ENCODE peak calls at places on chromosomes 6 and 20, in six cellular contexts. Z is uterus, F is body of pancreas, U is esophagus squamous epithelium, B is ovary, L is sigmoid colon. O is an unnamed sample.

GRCh38 chr6:52507557-52508260 is 69.2 kb downstream of the TRAM2 start:
- DNase-seq in Z (no peak), F (peak), U (no peak), B (no peak), L (no peak), O (no peak)

GRCh38 chr6:134983823-134984222 is 33.9 kb upstream of the ALDH8A1 start:
- DNase-seq in Z (no peak), F (no peak), U (no peak), B (no peak), L (no peak), O (no peak)

GRCh38 chr20:17885544-17885943 is 83.0 kb downstream of the SNX5 start:
- DNase-seq in Z (no peak), F (peak), U (no peak), B (no peak), L (peak), O (no peak)

GRCh38 chr6:35906499-35906846 is 14.4 kb downstream of the SRPK1 start:
- DNase-seq in Z (no peak), F (no peak), U (no peak), B (no peak), L (no peak), O (no peak)

GRCh38 chr6:116764557-116764960 is 960 bp downstream of the FAM162B start:
- DNase-seq in Z (peak), F (no peak), U (no peak), B (peak), L (no peak), O (no peak)

GRCh38 chr6:41280658-41281057 is 5.8 kb downstream of the TREM1 start:
- DNase-seq in Z (no peak), F (peak), U (no peak), B (no peak), L (no peak), O (no peak)

GRCh38 chr20:48627737-48628128 is 200.1 kb downstream of the PREX1 start:
- DNase-seq in Z (no peak), F (no peak), U (no peak), B (peak), L (no peak), O (no peak)

GRCh38 chr6:19415605-19416326 is 421.4 kb upstream of the ID4 start:
- DNase-seq in Z (no peak), F (no peak), U (no peak), B (no peak), L (no peak), O (no peak)

GRCh38 chr20:16576219-16576618 is 3.0 kb upstream of the KIF16B start:
- DNase-seq in Z (no peak), F (no peak), U (no peak), B (no peak), L (no peak), O (no peak)

GRCh38 chr6:137805622-137806021 is 61.4 kb upstream of the TNFAIP3 start:
- DNase-seq in Z (peak), F (peak), U (no peak), B (peak), L (no peak), O (peak)

GRCh38 chr20:22700387-22700786 is 116.0 kb upstream of the FOXA2 start:
- DNase-seq in Z (no peak), F (no peak), U (no peak), B (no peak), L (no peak), O (no peak)

GRCh38 chr6:110075406-110075805 is 97.3 kb downstream of the GPR6 start:
- DNase-seq in Z (no peak), F (no peak), U (no peak), B (no peak), L (no peak), O (no peak)

GRCh38 chr20:47095690-47096089 is 201.0 kb downstream of the EYA2 start:
- DNase-seq in Z (no peak), F (no peak), U (no peak), B (no peak), L (no peak), O (no peak)

GRCh38 chr6:5705256-5705655 is 301.5 kb downstream of the NRN1 start:
- DNase-seq in Z (no peak), F (no peak), U (no peak), B (no peak), L (no peak), O (no peak)

GRCh38 chr20:25987073-25987927 is 290.6 kb upstream of the ZNF337 start:
- DNase-seq in Z (peak), F (peak), U (no peak), B (peak), L (no peak), O (peak)

GRCh38 chr20:25991756-25992130 is 295.1 kb upstream of the ZNF337 start:
- DNase-seq in Z (no peak), F (no peak), U (no peak), B (no peak), L (no peak), O (no peak)

GRCh38 chr20:25992146-25992545 is 295.5 kb upstream of the ZNF337 start:
- DNase-seq in Z (no peak), F (no peak), U (no peak), B (no peak), L (no peak), O (no peak)

GRCh38 chr20:25989196-25989595 is 292.5 kb upstream of the ZNF337 start:
- DNase-seq in Z (no peak), F (no peak), U (no peak), B (no peak), L (no peak), O (no peak)

GRCh38 chr20:25991051-25991755 is 294.6 kb upstream of the ZNF337 start:
- DNase-seq in Z (no peak), F (no peak), U (no peak), B (no peak), L (no peak), O (no peak)
- H3K4me3 ChIP-seq in Z (no peak), F (no peak), U (no peak), B (no peak), L (no peak), O (no peak)

DNA sequence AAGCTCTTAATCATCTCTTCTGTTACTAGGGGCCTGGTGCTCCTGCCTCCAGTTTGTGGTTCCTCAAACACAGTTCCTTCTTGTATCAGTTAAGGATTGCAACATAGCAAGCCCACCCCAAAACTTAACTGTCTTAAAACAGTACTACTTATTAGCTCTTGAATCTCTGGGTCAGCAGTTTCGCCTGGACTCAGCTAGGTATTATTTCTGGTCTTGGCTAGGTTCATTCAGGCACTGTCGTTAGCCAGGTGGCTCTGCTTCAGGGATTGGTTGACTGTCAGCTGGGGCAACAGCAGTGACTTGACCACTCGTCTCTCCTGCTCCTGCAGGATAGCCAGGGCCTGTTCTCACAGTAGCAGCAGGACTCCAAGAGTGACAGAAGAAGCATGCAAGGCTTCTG is 30.0 kb upstream of the RALY start:
- DNase-seq in Z (no peak), F (no peak), U (no peak), B (no peak), L (no peak), O (no peak)
- TF ChIP-seq POLR2A in Z (no peak), F (no peak), U (no peak), B (no peak), L (no peak), O (no peak)

GRCh38 chr6:14857501-14857900 is 388.4 kb upstream of the JARID2 start:
- DNase-seq in Z (peak), F (peak), U (no peak), B (no peak), L (no peak), O (no peak)
- H3K4me3 ChIP-seq in Z (no peak), F (no peak), U (peak), B (no peak), L (no peak), O (no peak)

DNA sequence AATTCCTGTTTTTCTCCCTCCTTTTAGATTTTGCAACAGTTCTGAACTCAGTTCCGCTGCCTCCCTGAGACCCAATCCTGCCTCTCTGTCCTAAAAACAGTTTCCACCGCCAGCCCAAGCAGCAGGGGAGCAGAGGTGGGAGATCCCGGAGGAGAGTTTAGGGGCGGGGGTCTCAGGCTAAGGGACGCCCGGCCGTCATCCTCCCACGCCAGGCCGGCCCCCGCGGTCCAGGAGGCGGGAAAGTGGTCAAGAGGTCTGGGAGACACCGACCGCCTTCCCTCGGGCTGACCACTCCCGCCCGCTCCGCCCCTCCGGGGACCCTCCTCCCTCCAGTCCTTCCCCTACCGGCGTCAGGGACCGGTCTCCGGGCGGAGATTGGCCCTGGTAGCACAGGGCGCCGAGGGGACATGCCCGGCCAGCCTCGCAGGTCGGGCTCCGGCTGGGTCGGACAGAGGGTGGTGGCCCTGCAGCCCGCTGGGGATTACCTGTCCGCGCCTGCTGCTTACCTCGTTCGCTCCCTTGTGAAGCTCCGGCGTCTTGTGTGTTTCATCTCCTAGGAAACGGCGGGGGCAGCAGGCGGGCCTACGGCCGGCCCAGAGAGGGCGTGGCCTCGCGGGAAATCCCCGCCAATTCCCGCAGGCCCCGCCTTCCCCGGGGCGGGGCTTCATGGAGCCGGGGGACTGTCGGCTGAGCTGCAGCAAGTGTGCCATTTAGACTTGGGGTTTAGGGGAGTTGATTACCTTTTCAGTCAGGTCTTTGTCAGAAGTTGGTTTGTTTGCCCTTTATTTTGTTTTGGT is at the start of gene MAK:
- DNase-seq in Z (peak), F (peak), U (peak), B (peak), L (peak), O (peak)
- TF ChIP-seq POLR2A in Z (no peak), F (no peak), U (no peak), B (peak), L (no peak), O (peak)

GRCh38 chr6:10384333-10384718 is 30.5 kb downstream of the TFAP2A start:
- DNase-seq in Z (no peak), F (no peak), U (no peak), B (no peak), L (no peak), O (no peak)

GRCh38 chr6:10383312-10384063 is 31.4 kb downstream of the TFAP2A start:
- DNase-seq in Z (no peak), F (no peak), U (no peak), B (no peak), L (no peak), O (no peak)

GRCh38 chr6:10382728-10383127 is 32.1 kb downstream of the TFAP2A start:
- DNase-seq in Z (no peak), F (no peak), U (no peak), B (no peak), L (no peak), O (no peak)

GRCh38 chr6:10384719-10385511 is 30.0 kb downstream of the TFAP2A start:
- DNase-seq in Z (no peak), F (no peak), U (no peak), B (no peak), L (no peak), O (no peak)

DNA sequence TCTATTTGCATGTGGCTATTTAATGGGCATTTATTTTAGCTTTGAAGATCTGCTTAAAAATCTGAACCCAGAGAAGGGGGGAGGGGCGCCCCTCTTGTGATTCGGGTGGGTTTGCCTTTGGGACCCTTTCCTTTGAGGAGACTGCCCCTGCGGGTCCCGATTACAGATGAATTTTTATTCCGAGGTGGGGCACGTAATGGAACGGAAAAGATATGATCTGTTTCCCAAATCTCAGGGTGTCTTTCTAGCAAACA is 30.9 kb downstream of the TFAP2A start:
- DNase-seq in Z (no peak), F (no peak), U (no peak), B (no peak), L (no peak), O (no peak)
- H3K4me3 ChIP-seq in Z (no peak), F (no peak), U (peak), B (no peak), L (peak), O (no peak)

GRCh38 chr20:54168961-54169862 is 4.6 kb downstream of the CYP24A1 start:
- DNase-seq in Z (no peak), F (no peak), U (no peak), B (no peak), L (no peak), O (no peak)

GRCh38 chr20:54166987-54167662 is 6.7 kb downstream of the CYP24A1 start:
- DNase-seq in Z (no peak), F (no peak), U (no peak), B (no peak), L (no peak), O (no peak)

GRCh38 chr20:54170026-54170471 is 3.7 kb downstream of the CYP24A1 start:
- DNase-seq in Z (no peak), F (no peak), U (no peak), B (no peak), L (no peak), O (no peak)

GRCh38 chr20:54165803-54166202 is 8.0 kb downstream of the CYP24A1 start:
- DNase-seq in Z (no peak), F (no peak), U (no peak), B (no peak), L (no peak), O (no peak)

DNA sequence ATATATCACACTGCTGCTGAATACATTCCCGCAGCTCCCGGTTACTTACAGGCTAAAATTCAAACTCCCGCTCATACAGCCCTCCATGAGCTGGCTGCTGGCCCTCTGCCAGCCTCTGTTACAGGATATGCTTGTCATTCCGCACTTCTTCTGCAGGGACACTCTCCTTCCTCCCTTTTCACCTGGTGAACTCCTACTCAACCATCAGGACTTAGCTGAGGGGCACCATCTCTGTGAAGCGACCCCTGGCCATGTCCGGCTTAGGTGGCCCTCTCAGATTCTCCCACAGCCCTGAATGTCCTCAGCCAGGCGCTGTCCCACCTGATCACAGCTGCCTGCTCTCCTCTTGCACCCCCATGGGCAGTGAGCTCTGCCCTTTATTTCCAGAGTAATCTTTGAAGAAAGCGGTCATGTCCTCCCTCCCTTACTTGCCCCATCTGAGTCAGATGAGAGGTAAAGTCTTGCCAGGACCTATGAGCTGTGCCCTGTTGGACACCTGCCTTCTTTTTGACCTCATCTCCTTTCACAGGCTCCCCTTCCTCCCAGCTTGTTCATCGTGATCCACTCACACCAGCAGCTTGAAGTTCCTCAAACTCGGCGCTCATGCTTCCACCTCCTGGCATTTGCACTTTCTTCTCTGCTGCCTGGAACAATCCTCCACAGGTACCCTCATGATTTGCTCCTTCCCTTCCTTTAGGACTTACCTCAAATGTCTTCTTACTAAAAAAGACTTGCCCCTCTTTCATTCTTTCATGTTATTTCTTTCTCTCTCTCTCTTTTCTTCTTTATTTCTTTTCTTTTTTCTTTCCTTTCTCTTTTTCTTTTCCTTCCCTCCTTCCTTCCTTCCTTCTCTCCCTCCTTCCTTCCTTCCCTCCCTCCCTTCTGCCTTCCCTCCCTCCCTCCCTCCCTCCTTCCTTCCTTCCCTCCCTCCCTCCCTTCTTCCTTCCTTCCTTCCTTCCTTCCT is 5.6 kb downstream of the CYP24A1 start:
- DNase-seq in Z (no peak), F (no peak), U (no peak), B (no peak), L (no peak), O (no peak)
- TF ChIP-seq POLR2A in Z (no peak), F (no peak), U (no peak), B (no peak), L (no peak), O (no peak)

DNA sequence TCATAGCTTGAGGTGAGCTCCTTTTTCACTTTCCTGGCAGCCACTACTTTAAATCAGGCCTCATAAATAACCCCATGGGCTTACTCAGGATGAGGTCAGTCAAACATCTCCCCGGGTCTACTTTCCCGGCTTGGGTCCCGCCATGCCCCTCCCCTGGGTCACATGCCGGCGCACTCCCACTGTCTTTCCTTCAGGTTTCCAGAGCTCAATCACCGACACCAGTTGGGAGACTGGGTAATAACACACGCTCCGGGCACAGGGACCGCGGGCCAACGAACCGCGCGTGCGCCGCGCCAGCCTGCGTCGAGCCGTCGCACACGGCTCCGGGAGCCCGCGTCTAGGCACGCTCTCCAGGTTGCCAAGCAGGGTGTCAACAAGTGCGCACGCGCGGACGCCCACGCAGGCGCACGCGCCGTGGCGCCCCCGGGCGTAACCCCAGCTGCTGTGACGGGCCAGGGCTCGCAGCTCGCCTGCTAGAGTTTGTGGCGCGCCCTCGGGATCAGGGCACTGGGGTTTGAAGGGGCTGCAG is 31.6 kb downstream of the TFAP2B start:
- DNase-seq in Z (no peak), F (peak), U (no peak), B (no peak), L (no peak), O (no peak)
- H3K4me3 ChIP-seq in Z (no peak), F (no peak), U (peak), B (no peak), L (peak), O (no peak)

GRCh38 chr6:83928286-83928685 is 68.8 kb downstream of the CYB5R4 start:
- DNase-seq in Z (no peak), F (no peak), U (no peak), B (no peak), L (no peak), O (no peak)
- TF ChIP-seq POLR2A in Z (no peak), F (no peak), U (no peak), B (no peak), L (no peak), O (no peak)

O was measured in adrenal gland.